ENCODE peak calls at places on chromosome 11, in four cellular contexts. Q is SK-N-SH, T is left ventricle myocardium inferior, H is SJCRH30. D is an unnamed sample. For H3K9me3 and H3K4me1, the result is how much of the 10 kb centered on the place peaks cover.

GRCh38 chr11:2325719-2326118 is 23.9 kb downstream of the TSPAN32 start:
- DNase-seq in Q (no peak), T (peak), H (no peak), D (peak)

GRCh38 chr11:126370016-126370415 is 14.5 kb downstream of the ST3GAL4 start:
- DNase-seq in Q (no peak), T (no peak), H (no peak), D (no peak)

GRCh38 chr11:132960679-132961078 is 571.6 kb downstream of the OPCML start:
- DNase-seq in Q (no peak), T (no peak), H (no peak), D (no peak)

GRCh38 chr11:115566185-115566765 is 62.1 kb upstream of the CADM1 start:
- DNase-seq in Q (peak), T (no peak), H (no peak), D (no peak)

GRCh38 chr11:111206472-111206871 is 39.1 kb upstream of the POU2AF2 start:
- DNase-seq in Q (no peak), T (no peak), H (no peak), D (no peak)

GRCh38 chr11:61328351-61328750 is 4.6 kb downstream of the DDB1 start:
- DNase-seq in Q (no peak), T (no peak), H (no peak), D (no peak)

GRCh38 chr11:416757-417621 is 2.2 kb upstream of the SIGIRR start:
- DNase-seq in Q (no peak), T (peak), H (no peak), D (peak)

GRCh38 chr11:70233511-70233919 is 30.4 kb downstream of the FADD start:
- DNase-seq in Q (no peak), T (no peak), H (no peak), D (no peak)

GRCh38 chr11:133600876-133601275 is 68.6 kb upstream of the OPCML start:
- DNase-seq in Q (no peak), T (no peak), H (no peak), D (no peak)

GRCh38 chr11:67120881-67121710 is 2.0 kb downstream of the KDM2A start:
- DNase-seq in Q (no peak), T (no peak), H (peak), D (no peak)

GRCh38 chr11:14454861-14455632 is 44.6 kb downstream of the COPB1 start:
- DNase-seq in Q (peak), T (no peak), H (peak), D (no peak)

GRCh38 chr11:95659088-95659487 is 130.5 kb downstream of the FAM76B start:
- DNase-seq in Q (no peak), T (no peak), H (no peak), D (no peak)

GRCh38 chr11:19628018-19628417 is 84.6 kb upstream of the NAV2 start:
- DNase-seq in Q (no peak), T (peak), H (no peak), D (peak)

DNA sequence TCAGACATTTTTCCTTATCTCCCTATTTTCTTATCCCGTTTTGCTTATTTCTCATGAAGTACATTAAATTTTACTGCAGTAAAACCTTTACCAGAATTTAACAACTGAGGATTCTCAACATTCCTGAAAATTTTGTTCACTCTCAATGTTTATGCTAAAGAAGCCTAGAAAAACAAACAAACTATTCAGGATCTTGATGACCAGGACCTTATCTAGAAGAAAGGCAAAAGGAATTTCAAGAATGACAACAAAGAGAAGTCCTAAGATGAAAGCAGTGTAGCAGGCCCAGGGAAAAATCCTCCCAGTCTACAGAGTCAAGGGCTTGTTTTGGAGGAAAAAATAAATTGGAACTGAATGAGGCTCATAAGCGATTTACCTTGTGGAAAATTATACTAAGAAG is 283.3 kb upstream of the ARHGAP42 start:
- DNase-seq in Q (no peak), T (no peak), H (peak), D (peak)
- H3K9me3 ChIP-seq in Q (under half), T (under half), H (under half), D (under half)

GRCh38 chr11:112292785-112293407 is 32.2 kb upstream of the PLET1 start:
- DNase-seq in Q (no peak), T (no peak), H (no peak), D (peak)
- H3K27ac ChIP-seq in Q (peak), T (peak), H (no peak), D (peak)

GRCh38 chr11:12226093-12226492 is 115.7 kb downstream of the MICAL2 start:
- DNase-seq in Q (no peak), T (no peak), H (no peak), D (no peak)
- H3K4me1 ChIP-seq in Q (under half), T (under half), H (under half), D (under half)

DNA sequence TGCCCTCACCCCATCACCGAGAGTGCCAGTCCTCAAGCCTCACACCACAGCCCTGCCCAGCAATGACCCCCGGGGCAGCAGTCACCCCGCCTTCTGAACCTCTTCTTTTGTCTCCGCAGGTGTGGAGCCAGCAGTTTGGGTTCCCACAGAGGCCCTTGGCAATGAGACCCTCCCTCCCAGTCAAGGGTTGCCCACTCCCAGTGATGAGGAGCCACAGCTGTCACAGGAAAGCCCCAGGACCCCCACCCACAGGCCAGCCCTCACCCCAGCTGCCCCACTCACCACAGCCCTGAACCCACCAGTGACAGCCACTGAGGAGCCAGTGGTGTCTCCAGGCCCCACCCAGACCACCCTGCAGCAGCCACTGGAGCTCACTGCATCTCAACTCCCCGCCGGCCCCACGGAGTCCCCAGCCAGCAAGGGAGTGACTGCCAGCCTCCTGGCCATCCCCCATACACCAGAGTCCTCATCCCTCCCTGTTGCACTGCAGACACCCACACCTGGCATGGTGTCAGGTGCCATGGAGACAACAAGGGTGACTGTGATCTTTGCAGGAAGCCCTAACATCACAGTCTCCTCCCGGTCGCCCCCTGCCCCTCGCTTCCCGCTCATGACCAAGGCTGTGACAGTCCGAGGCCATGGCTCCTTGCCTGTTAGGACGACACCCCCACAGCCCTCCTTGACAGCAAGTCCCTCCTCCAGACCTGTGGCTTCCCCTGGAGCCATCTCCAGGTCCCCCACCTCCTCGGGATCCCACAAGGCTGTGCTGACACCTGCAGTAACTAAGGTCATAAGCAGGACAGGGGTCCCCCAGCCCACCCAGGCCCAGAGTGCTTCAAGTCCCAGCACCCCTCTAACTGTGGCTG is 62.7 kb downstream of the OTOG start:
- DNase-seq in Q (peak), T (no peak), H (no peak), D (no peak)
- H3K9me3 ChIP-seq in Q (under half), T (under half), H (under half), D (under half)

GRCh38 chr11:3753110-3753509 is 44.2 kb downstream of the NUP98 start:
- DNase-seq in Q (no peak), T (no peak), H (no peak), D (no peak)

GRCh38 chr11:3745161-3745560 is 52.2 kb downstream of the NUP98 start:
- DNase-seq in Q (no peak), T (no peak), H (no peak), D (no peak)

GRCh38 chr11:3747704-3748103 is 49.6 kb downstream of the NUP98 start:
- DNase-seq in Q (no peak), T (no peak), H (no peak), D (no peak)
- H3K27ac ChIP-seq in Q (no peak), T (no peak), H (no peak), D (no peak)

GRCh38 chr11:97871816-97872215 is 1148.9 kb upstream of the CNTN5 start:
- DNase-seq in Q (no peak), T (no peak), H (no peak), D (no peak)
- H3K4me1 ChIP-seq in Q (under half), T (under half), H (under half), D (under half)